ENCODE peak calls at places on chromosomes 2 and 18, in seven cellular contexts. Q is stimulated activated CD4-positive, alpha-beta T cell treated with anti-CD3 and anti-CD28 coated beads, Interleukin-12 subunit alpha, Interleukin-12 subunit beta, amount 100 ng/mL, for 4 hours; X is right cardiac atrium; O is activated T-cell treated with anti-CD3 and anti-CD28 coated beads for 1 hour; V is fibroblast of lung; U is GM04504; I is sciatic nerve. A is an unnamed sample.

GRCh38 chr2:37052600-37053332 is 31.4 kb downstream of the HEATR5B start:
- DNase-seq in Q (no peak), O (no peak), V (no peak), U (no peak), X (no peak), I (no peak), A (no peak)

GRCh38 chr2:72148975-72149555 is 1.4 kb upstream of the CYP26B1 start:
- DNase-seq in Q (peak), O (no peak), I (peak), U (no peak), V (peak), X (peak), A (peak)

GRCh38 chr2:129297430-129297829 is 682.0 kb upstream of the RAB6C start:
- DNase-seq in Q (no peak), U (no peak), I (no peak), V (no peak), X (no peak), O (no peak), A (no peak)

GRCh38 chr2:75153221-75153620 is 46.1 kb downstream of the TACR1 start:
- DNase-seq in Q (no peak), O (no peak), X (no peak), U (no peak), V (no peak), I (no peak), A (no peak)

GRCh38 chr2:162477011-162477410 is 133.1 kb downstream of the GCA start:
- DNase-seq in V (no peak), I (no peak), Q (no peak), U (no peak), X (no peak), O (no peak), A (no peak)

GRCh38 chr18:62585274-62586147 is 62.7 kb downstream of the ZCCHC2 start:
- DNase-seq in Q (peak), I (no peak), O (no peak), V (no peak), U (no peak), X (no peak), A (no peak)

GRCh38 chr2:45745231-45745630 is 93.8 kb downstream of the PRKCE start:
- DNase-seq in I (no peak), X (no peak), V (no peak), U (no peak), Q (no peak), O (no peak), A (peak)

GRCh38 chr2:207253946-207254345 is 88.2 kb upstream of the KLF7 start:
- DNase-seq in Q (no peak), U (peak), V (peak), O (no peak), I (no peak), X (no peak), A (peak)

GRCh38 chr2:105584437-105585010 is 160.2 kb upstream of the NCK2 start:
- DNase-seq in V (no peak), U (no peak), Q (no peak), I (no peak), O (no peak), X (no peak), A (no peak)

GRCh38 chr2:219308142-219309093 is 783 bp downstream of the PTPRN start:
- DNase-seq in V (peak), X (peak), U (no peak), I (peak), Q (peak), O (peak), A (peak)

GRCh38 chr18:13568443-13569392 is 157.6 kb downstream of the FAM210A start:
- DNase-seq in U (no peak), V (no peak), I (no peak), X (no peak), O (no peak), Q (peak), A (peak)

GRCh38 chr2:131425191-131426021 is 50.5 kb upstream of the TUBA3D start:
- DNase-seq in O (no peak), U (no peak), X (no peak), I (no peak), V (no peak), Q (no peak), A (no peak)

GRCh38 chr2:140033638-140034037 is 1253.4 kb upstream of the NXPH2 start:
- DNase-seq in Q (no peak), O (no peak), V (no peak), U (no peak), X (no peak), I (no peak), A (no peak)

GRCh38 chr2:30823452-30823851 is 16.2 kb upstream of the CAPN13 start:
- DNase-seq in Q (no peak), I (no peak), O (no peak), V (no peak), U (no peak), X (no peak), A (no peak)

GRCh38 chr18:7259482-7259881 is 28.6 kb downstream of the LRRC30 start:
- DNase-seq in Q (no peak), O (no peak), U (no peak), I (no peak), V (no peak), X (no peak), A (no peak)

GRCh38 chr2:207113403-207113802 is 52.3 kb downstream of the KLF7 start:
- DNase-seq in V (no peak), U (no peak), Q (no peak), X (no peak), O (no peak), I (no peak), A (no peak)

GRCh38 chr2:144078091-144078490 is 441.8 kb downstream of the ZEB2 start:
- DNase-seq in U (no peak), O (no peak), I (no peak), X (no peak), Q (no peak), V (peak), A (peak)

GRCh38 chr18:12014976-12015696 is 33.8 kb downstream of the IMPA2 start:
- DNase-seq in O (no peak), X (no peak), U (no peak), Q (no peak), I (no peak), V (no peak), A (no peak)

GRCh38 chr2:186437719-186438118 is 48.3 kb upstream of the ZC3H15 start:
- DNase-seq in X (no peak), Q (no peak), I (no peak), U (no peak), V (no peak), O (no peak), A (no peak)

GRCh38 chr2:3651686-3652516 is 6.1 kb upstream of the ALLC start:
- DNase-seq in X (peak), U (no peak), I (peak), V (peak), O (peak), Q (peak), A (peak)

GRCh38 chr18:79988925-79989361 is 580 bp upstream of the TXNL4A start:
- DNase-seq in U (peak), V (peak), I (peak), O (no peak), Q (no peak), X (peak), A (peak)

GRCh38 chr2:237726401-237726830 is 72.2 kb upstream of the RBM44 start:
- DNase-seq in X (no peak), Q (no peak), U (no peak), V (peak), I (no peak), O (no peak), A (peak)